ENCODE peak calls at places on chromosomes 3 and 15, in six cellular contexts. S is BE2C; L is astrocyte of the hippocampus; J is activated naive CD4-positive, alpha-beta T cell treated with Interleukin-2 at 50 U/mL for 16 hours; K is OCI-LY7; N is heart left ventricle. I is an unnamed sample.

GRCh38 chr15:38036790-38037338 is 102.4 kb downstream of the TMCO5A start:
- DNase-seq in L (no peak), N (no peak), S (no peak), K (no peak), J (no peak), I (no peak)

GRCh38 chr3:52784021-52784621 is 6.7 kb downstream of the ITIH1 start:
- DNase-seq in L (no peak), K (no peak), S (no peak), N (no peak), J (no peak), I (no peak)

GRCh38 chr3:15051531-15051930 is 13.6 kb downstream of the MRPS25 start:
- DNase-seq in J (peak), L (peak), S (peak), N (no peak), K (peak), I (peak)

GRCh38 chr3:149542375-149543312 is 68.1 kb downstream of the TM4SF4 start:
- DNase-seq in S (peak), L (peak), N (no peak), J (no peak), K (no peak), I (no peak)

GRCh38 chr15:70406624-70407390 is 309.1 kb upstream of the TLE3 start:
- DNase-seq in S (no peak), L (no peak), K (no peak), N (no peak), J (no peak), I (no peak)

GRCh38 chr3:188745031-188745430 is 426.7 kb upstream of the TPRG1 start:
- DNase-seq in J (no peak), N (no peak), L (no peak), K (no peak), S (no peak), I (no peak)

GRCh38 chr3:185733980-185734724 is 90.7 kb downstream of the IGF2BP2 start:
- DNase-seq in K (peak), L (peak), S (peak), N (no peak), J (no peak), I (peak)

GRCh38 chr15:36428102-36428845 is 151.2 kb upstream of the CDIN1 start:
- DNase-seq in L (peak), N (no peak), K (no peak), J (no peak), S (peak), I (no peak)

GRCh38 chr3:10744098-10744465 is 71.9 kb upstream of the SLC6A11 start:
- DNase-seq in J (no peak), N (no peak), S (peak), K (peak), L (no peak), I (no peak)

GRCh38 chr3:78091478-78092119 is 1051.7 kb downstream of the ROBO2 start:
- DNase-seq in J (no peak), N (no peak), L (no peak), K (no peak), S (no peak), I (no peak)

GRCh38 chr3:103295974-103296570 is 861.3 kb downstream of the ZPLD1 start:
- DNase-seq in N (no peak), K (peak), S (peak), L (peak), J (no peak), I (no peak)

GRCh38 chr3:52093751-52094525 is 37.6 kb upstream of the DUSP7 start:
- DNase-seq in J (no peak), L (peak), S (peak), K (no peak), N (no peak), I (no peak)

GRCh38 chr15:98787936-98788757 is 139.8 kb downstream of the IGF1R start:
- DNase-seq in J (no peak), N (no peak), L (no peak), K (no peak), S (peak), I (no peak)

GRCh38 chr3:30401971-30402370 is 204.4 kb upstream of the TGFBR2 start:
- DNase-seq in N (no peak), S (no peak), K (no peak), J (no peak), L (no peak), I (no peak)

GRCh38 chr15:59137566-59137965 is 32.6 kb downstream of the CCNB2 start:
- DNase-seq in L (no peak), N (no peak), K (no peak), J (no peak), S (no peak), I (no peak)